ENCODE peak calls at places on chromosomes 13 and 19, in six cellular contexts. H is HTR-8/SVneo; V is cardiac muscle cell; T is non-pigmented ciliary epithelial cell; O is stimulated activated CD8-positive, alpha-beta memory T cell treated with anti-CD3 and anti-CD28 coated beads, Interleukin-2, amount 100 ng/mL, for 1 hour; R is stimulated activated CD4-positive, alpha-beta T cell treated with anti-CD3 and anti-CD28 coated beads, Interleukin-1b, Interleukin-23, amount 100 ng/mL, for 1 hour. E is an unnamed sample.

GRCh38 chr13:75879656-75880055 is 243.5 kb downstream of the LMO7 start:
- DNase-seq in H (no peak), V (no peak), T (no peak), O (no peak), R (no peak), E (no peak)

GRCh38 chr19:52237771-52238400 is 31.5 kb upstream of the ZNF766 start:
- DNase-seq in H (peak), V (peak), T (peak), O (peak), R (peak), E (peak)

GRCh38 chr13:95269756-95270155 is 31.5 kb downstream of the ABCC4 start:
- DNase-seq in H (no peak), V (no peak), T (no peak), O (no peak), R (no peak), E (no peak)

GRCh38 chr13:63463782-63464610 is 2048.3 kb upstream of the PCDH20 start:
- DNase-seq in H (no peak), V (no peak), T (no peak), O (no peak), R (no peak), E (no peak)

GRCh38 chr19:43902399-43902798 is 32.7 kb downstream of the ZNF45 start:
- DNase-seq in H (no peak), V (no peak), T (no peak), O (no peak), R (no peak), E (no peak)

GRCh38 chr13:80116107-80116506 is 224.8 kb downstream of the SPRY2 start:
- DNase-seq in H (no peak), V (no peak), T (peak), O (no peak), R (no peak), E (no peak)

GRCh38 chr19:1063909-1064660 is 2.9 kb upstream of the ARHGAP45 start:
- DNase-seq in H (no peak), V (no peak), T (no peak), O (no peak), R (no peak), E (no peak)

GRCh38 chr13:101755228-101755887 is 302.9 kb downstream of the ITGBL1 start:
- DNase-seq in H (no peak), V (no peak), T (no peak), O (no peak), R (no peak), E (no peak)

GRCh38 chr13:103218253-103218652 is 152.0 kb upstream of the SLC10A2 start:
- DNase-seq in H (no peak), V (no peak), T (no peak), O (no peak), R (no peak), E (no peak)

GRCh38 chr19:47778089-47778953 is at the start of gene SELENOW:
- DNase-seq in H (peak), V (peak), T (no peak), O (peak), R (peak), E (peak)

GRCh38 chr19:46975011-46975917 is 44.4 kb upstream of the NPAS1 start:
- DNase-seq in H (no peak), V (no peak), T (no peak), O (no peak), R (no peak), E (no peak)

GRCh38 chr19:53853707-53854106 is 14.0 kb upstream of the MYADM start:
- DNase-seq in H (no peak), V (no peak), T (no peak), O (no peak), R (no peak), E (no peak)

GRCh38 chr19:54114340-54114826 is 1.1 kb downstream of the TFPT start:
- DNase-seq in H (no peak), V (no peak), T (no peak), O (no peak), R (no peak), E (peak)

GRCh38 chr13:52118595-52118994 is 10.3 kb downstream of the NEK5 start:
- DNase-seq in H (no peak), V (no peak), T (no peak), O (no peak), R (no peak), E (no peak)

GRCh38 chr19:55493650-55494171 is 5.5 kb downstream of the SSC5D start:
- DNase-seq in H (no peak), V (no peak), T (no peak), O (no peak), R (no peak), E (no peak)

GRCh38 chr19:38915329-38916321 is 3.6 kb upstream of the CCER2 start:
- DNase-seq in H (no peak), V (no peak), T (no peak), O (no peak), R (no peak), E (no peak)

GRCh38 chr19:41870401-41870873 is 6.6 kb upstream of the CD79A start:
- DNase-seq in H (no peak), V (no peak), T (no peak), O (no peak), R (no peak), E (no peak)

GRCh38 chr19:15136234-15136954 is 29.2 kb downstream of the SYDE1 start:
- DNase-seq in H (no peak), V (no peak), T (no peak), O (no peak), R (no peak), E (no peak)

GRCh38 chr19:16882146-16882545 is 6.7 kb upstream of the F2RL3 start:
- DNase-seq in H (no peak), V (no peak), T (no peak), O (no peak), R (no peak), E (no peak)

GRCh38 chr13:23087884-23088283 is 92.9 kb upstream of the SGCG start:
- DNase-seq in H (no peak), V (peak), T (no peak), O (no peak), R (no peak), E (peak)

GRCh38 chr13:46716821-46717220 is 80.1 kb downstream of the ESD start:
- DNase-seq in H (no peak), V (no peak), T (no peak), O (no peak), R (no peak), E (no peak)

GRCh38 chr13:31352467-31352866 is 152.7 kb downstream of the B3GLCT start:
- DNase-seq in H (no peak), V (no peak), T (no peak), O (no peak), R (no peak), E (no peak)

GRCh38 chr13:96053003-96053703 is at the start of gene UGGT2:
- DNase-seq in H (peak), V (peak), T (peak), O (no peak), R (no peak), E (peak)

GRCh38 chr19:29172302-29172701 is 40.6 kb downstream of the UQCRFS1 start:
- DNase-seq in H (no peak), V (no peak), T (no peak), O (no peak), R (no peak), E (peak)

GRCh38 chr13:99987180-99988047 is 5.8 kb downstream of the ZIC2 start:
- DNase-seq in H (no peak), V (peak), T (no peak), O (no peak), R (no peak), E (no peak)

GRCh38 chr13:57666554-57666953 is 35.0 kb downstream of the PCDH17 start:
- DNase-seq in H (no peak), V (no peak), T (no peak), O (no peak), R (no peak), E (no peak)

GRCh38 chr19:5563008-5563431 is 4.7 kb downstream of the TINCR start:
- DNase-seq in H (no peak), V (no peak), T (no peak), O (no peak), R (no peak), E (no peak)

GRCh38 chr19:843180-843835 is 2.5 kb downstream of the PRTN3 start:
- DNase-seq in H (no peak), V (peak), T (no peak), O (no peak), R (no peak), E (peak)

E was measured in NB4.